ENCODE peak calls at places on chromosomes 13 and 19, in ten cellular contexts. V is IMR-90; U is testis; P is trophoblast cell; H is transverse colon; A is neural progenitor cell; G is ascending aorta; Y is psoas muscle; N is uterus; W is effector memory CD4-positive, alpha-beta T cell. B is an unnamed sample. For H3K4me1, the result is how much of the 10 kb centered on the place peaks cover.

GRCh38 chr13:64073203-64073602 is 2657.6 kb upstream of the PCDH20 start:
- DNase-seq in A (no peak), Y (no peak), G (no peak), V (no peak), N (no peak), H (no peak), P (no peak), U (no peak), W (no peak), B (no peak)

GRCh38 chr13:105997436-105998232 is 537.8 kb downstream of the EFNB2 start:
- DNase-seq in A (no peak), N (no peak), V (no peak), U (no peak), Y (no peak), G (no peak), W (no peak), H (no peak), P (peak), B (no peak)

GRCh38 chr19:29525901-29526729 is at the start of gene VSTM2B:
- DNase-seq in V (no peak), W (no peak), A (peak), U (no peak), P (no peak), H (no peak), G (no peak), Y (no peak), N (no peak), B (no peak)

GRCh38 chr13:94707400-94708021 is 4.8 kb downstream of the SOX21 start:
- DNase-seq in Y (no peak), A (peak), G (no peak), W (no peak), P (peak), V (no peak), N (no peak), U (no peak), H (no peak), B (no peak)

GRCh38 chr13:73062368-73062767 is 3.6 kb downstream of the KLF5 start:
- DNase-seq in W (no peak), A (peak), U (no peak), G (no peak), N (no peak), V (no peak), P (peak), H (no peak), Y (no peak), B (no peak)

GRCh38 chr13:66407159-66407558 is 823.0 kb downstream of the PCDH9 start:
- DNase-seq in A (peak), Y (no peak), V (no peak), W (no peak), N (no peak), P (no peak), G (no peak), U (no peak), H (no peak), B (no peak)

GRCh38 chr13:114096031-114096485 is 36.4 kb downstream of the RASA3 start:
- DNase-seq in P (no peak), G (peak), A (no peak), U (no peak), Y (no peak), W (no peak), N (no peak), V (no peak), H (no peak), B (peak)

GRCh38 chr19:20244356-20244755 is 77.3 kb downstream of the ZNF486 start:
- DNase-seq in U (no peak), A (no peak), V (no peak), P (no peak), Y (no peak), W (no peak), H (no peak), N (no peak), G (no peak), B (no peak)

GRCh38 chr19:58570770-58571574 is 2.2 kb downstream of the MZF1 start:
- DNase-seq in A (no peak), Y (peak), U (no peak), W (no peak), G (no peak), V (no peak), H (peak), N (peak), P (no peak), B (peak)

GRCh38 chr13:49292742-49293498 is 45.2 kb downstream of the CDADC1 start:
- DNase-seq in A (no peak), H (no peak), N (no peak), W (no peak), P (no peak), V (peak), G (peak), Y (peak), U (no peak), B (peak)

GRCh38 chr19:36169084-36169760 is 17.0 kb upstream of the COX7A1 start:
- DNase-seq in A (no peak), U (no peak), W (no peak), P (no peak), Y (no peak), H (peak), G (no peak), N (no peak), V (no peak), B (no peak)

GRCh38 chr19:41278478-41278877 is 14.3 kb downstream of the HNRNPUL1 start:
- DNase-seq in N (no peak), U (no peak), A (no peak), V (no peak), H (no peak), P (no peak), Y (no peak), G (no peak), W (no peak), B (no peak)

GRCh38 chr19:30999726-31000125 is 349.5 kb downstream of the TSHZ3 start:
- DNase-seq in Y (no peak), N (no peak), P (no peak), V (no peak), U (no peak), A (no peak), W (no peak), H (no peak), G (no peak), B (no peak)

DNA sequence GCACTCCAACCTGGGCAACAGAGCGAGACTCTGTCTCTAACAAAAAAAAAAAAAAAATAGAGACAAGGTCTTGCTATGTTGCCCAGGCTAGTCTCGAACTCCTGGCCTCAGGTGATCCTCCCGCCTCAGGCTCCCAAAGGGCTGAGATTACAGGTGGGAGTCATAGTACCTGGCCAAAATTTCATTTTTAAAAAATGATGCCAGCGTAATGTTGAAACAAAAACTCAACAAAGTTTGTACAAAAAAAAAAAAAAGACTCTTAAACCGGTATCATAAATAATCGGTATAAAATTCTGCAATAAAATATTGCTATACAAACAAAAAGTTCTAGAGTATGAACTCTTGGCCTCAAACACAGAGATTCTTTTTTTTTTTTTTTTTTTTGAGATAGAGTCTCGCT is 3.5 kb downstream of the GMFG start:
- DNase-seq in N (no peak), P (no peak), U (no peak), V (no peak), Y (no peak), A (no peak), H (no peak), G (no peak), W (no peak), B (no peak)
- H3K4me1 ChIP-seq in N (under half), P (under half), U (under half), V (under half), Y (under half), A (under half), H (under half), G (under half), W (under half), B (under half)

DNA sequence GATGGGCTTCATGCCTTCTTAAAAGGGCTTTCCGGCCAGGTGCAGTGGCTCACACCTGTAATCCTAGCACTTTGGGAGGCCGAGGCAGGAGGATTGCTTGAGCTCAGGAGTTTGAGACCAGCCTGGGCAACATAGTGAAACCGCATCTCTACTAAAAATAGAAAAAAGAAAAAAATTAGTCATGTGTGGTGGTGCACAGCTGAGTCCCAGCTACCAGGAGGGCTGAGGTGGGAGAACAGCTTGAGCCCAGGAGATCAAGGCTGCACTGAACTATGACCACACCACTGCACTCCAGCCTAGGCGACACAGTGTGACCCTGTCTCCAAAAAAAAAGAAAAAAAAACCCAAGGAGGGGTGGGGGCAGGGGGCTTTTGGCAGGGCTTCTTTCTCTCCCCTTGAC is 7.2 kb downstream of the CARS2 start:
- DNase-seq in W (no peak), V (no peak), A (no peak), P (no peak), G (no peak), N (no peak), Y (no peak), H (no peak), U (no peak), B (no peak)
- H3K4me1 ChIP-seq in W (under half), V (under half), A (under half), P (under half), G (under half), N (under half), Y (under half), H (under half), U (under half), B (under half)

DNA sequence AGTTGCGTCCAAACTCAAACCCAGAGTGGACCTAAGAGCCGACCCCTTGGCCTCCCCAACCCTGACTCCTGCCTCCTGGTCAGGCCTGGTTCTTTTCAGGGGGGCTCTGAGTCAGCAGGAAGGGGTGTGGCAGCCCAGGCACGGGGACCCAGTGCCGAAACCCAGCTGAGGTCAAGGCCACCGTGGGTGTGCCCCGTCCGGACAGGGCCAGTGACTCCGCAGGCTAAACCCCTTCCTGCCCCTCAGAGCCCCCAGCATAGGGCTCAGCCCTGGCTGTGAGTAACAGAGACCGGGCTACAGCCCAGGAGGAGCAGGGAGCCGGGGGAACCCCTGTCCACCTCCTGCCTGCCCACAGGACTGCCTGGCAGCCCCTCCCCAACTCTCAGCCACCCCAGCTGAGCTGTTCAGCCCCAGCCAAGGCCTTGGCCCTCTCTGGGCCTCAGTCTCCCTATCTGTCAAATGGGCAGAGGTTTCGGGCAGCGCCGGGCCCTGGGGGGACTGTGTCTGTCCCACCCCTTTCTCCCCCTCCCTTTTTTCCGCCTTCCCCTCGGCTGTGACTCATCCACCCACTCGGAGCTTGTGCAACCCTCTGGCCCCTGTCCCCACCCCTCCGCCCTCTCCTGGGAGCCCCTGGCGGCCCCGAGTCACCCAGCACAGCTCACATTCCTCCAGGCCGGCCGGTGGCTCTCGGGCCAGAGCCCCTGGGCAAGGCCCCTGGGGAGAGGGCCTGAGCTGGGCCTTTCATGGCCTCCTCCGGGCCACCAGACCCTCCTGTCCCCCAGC is 8.6 kb downstream of the ZBTB7A start:
- DNase-seq in A (no peak), N (peak), W (no peak), U (peak), H (peak), Y (peak), G (peak), P (peak), V (peak), B (peak)
- H3K4me1 ChIP-seq in A (under half), N (half or more), W (half or more), U (half or more), H (half or more), Y (half or more), G (under half), P (half or more), V (under half), B (half or more)

GRCh38 chr19:18317998-18318800 is 4.7 kb downstream of the LSM4 start:
- DNase-seq in V (no peak), G (no peak), H (peak), P (peak), U (no peak), W (peak), Y (no peak), A (no peak), N (no peak), B (no peak)
- H3K4me1 ChIP-seq in V (under half), G (under half), H (half or more), P (under half), U (under half), W (under half), Y (under half), A (under half), N (under half), B (half or more)

GRCh38 chr19:17079710-17080440 is 4.3 kb downstream of the MYO9B start:
- DNase-seq in A (peak), G (peak), V (peak), N (peak), H (peak), W (peak), Y (peak), U (peak), P (peak), B (peak)
- H3K4me1 ChIP-seq in A (under half), G (under half), V (under half), N (under half), H (half or more), W (under half), Y (under half), U (under half), P (under half), B (under half)

GRCh38 chr19:16596399-16596798 is 24.2 kb upstream of the SLC35E1 start:
- DNase-seq in N (no peak), U (no peak), P (peak), Y (no peak), H (no peak), W (no peak), A (no peak), V (no peak), G (no peak), B (no peak)

GRCh38 chr19:16599655-16600346 is 27.6 kb upstream of the SLC35E1 start:
- DNase-seq in V (no peak), G (no peak), W (no peak), N (no peak), Y (no peak), P (no peak), U (no peak), H (no peak), A (no peak), B (no peak)

GRCh38 chr19:16600824-16601223 is 27.2 kb downstream of the MED26 start:
- DNase-seq in Y (no peak), P (no peak), A (no peak), N (no peak), U (no peak), W (no peak), V (no peak), G (no peak), H (no peak), B (no peak)

GRCh38 chr19:16601378-16602052 is 26.5 kb downstream of the MED26 start:
- DNase-seq in G (no peak), Y (no peak), V (no peak), N (no peak), H (no peak), W (no peak), A (no peak), U (no peak), P (no peak), B (no peak)

DNA sequence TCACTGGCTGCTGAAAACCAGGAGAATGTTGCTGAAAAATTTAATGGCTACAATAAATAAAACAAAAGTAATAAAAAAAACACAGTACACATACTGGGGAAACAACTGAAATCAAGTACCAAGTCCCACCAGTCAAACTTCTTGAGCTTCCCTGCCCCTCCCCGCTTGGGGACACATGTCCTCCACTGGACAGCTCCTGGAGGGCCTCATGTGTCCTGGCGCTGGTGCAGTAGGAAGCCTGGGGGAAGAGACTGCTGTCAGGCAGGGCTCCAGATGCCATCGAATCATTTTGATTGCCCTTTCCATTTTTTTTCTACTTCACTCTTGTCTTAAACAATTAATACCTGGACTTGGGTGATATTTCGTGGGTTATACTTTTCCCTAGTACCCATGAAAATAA is 26.6 kb upstream of the SLC35E1 start:
- DNase-seq in V (no peak), A (no peak), U (no peak), G (no peak), Y (no peak), W (no peak), P (no peak), H (no peak), N (no peak), B (no peak)
- H3K4me1 ChIP-seq in V (under half), A (under half), U (half or more), G (under half), Y (under half), W (under half), P (under half), H (under half), N (under half), B (under half)

DNA sequence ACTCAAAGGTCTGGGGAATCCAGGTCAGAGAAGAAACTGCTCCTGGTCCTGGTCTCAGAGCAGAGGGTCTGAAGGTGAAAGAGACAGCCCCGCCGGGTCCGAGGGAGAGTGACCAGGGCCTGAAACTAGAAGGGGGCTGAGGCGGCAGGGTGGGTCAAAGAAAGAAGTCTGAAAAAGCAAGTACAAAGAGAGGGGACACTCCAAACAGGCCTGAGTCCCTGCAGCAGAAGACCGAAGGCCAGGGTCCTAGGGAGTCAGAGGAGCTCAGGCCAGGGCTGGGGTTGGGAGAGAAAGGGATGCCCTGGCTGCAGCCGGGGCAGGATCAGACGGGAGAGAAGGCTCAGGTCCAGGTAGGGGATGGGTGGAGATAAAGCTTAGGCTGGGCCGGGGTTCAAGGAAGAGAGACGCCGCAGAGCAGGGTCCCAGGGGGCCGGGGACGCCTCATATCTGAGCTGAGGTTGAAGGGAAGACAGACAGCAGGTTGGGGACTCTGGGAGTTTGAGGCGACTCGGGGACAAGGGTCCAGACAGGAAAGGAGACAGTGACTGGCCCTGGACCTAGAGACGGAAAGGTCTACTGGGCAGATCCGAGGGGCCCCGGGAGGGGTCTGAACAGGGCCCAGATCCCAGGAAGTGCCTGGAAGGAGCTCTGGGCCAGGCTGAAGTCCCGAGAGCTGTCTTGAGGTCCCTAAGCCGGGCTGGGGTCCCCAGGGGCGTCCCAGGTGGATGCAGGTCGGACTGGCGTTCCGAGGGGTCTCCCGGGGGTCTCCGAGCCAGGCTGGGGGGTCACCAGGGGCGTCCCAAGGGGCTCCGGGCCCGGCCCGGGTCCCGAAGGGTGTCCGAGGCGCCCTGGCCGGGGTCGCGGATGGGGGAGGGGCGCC is 795 bp downstream of the MLLT1 start:
- DNase-seq in G (no peak), U (no peak), A (no peak), N (peak), H (no peak), Y (no peak), P (peak), V (no peak), W (no peak), B (no peak)
- H3K4me1 ChIP-seq in G (under half), U (under half), A (under half), N (under half), H (under half), Y (under half), P (under half), V (under half), W (under half), B (half or more)

B was measured in tibial nerve.